ENCODE peak calls at places on chromosomes 16 and 17, in four cellular contexts. L, X, E and N are unnamed samples.

GRCh38 chr17:80760501-80760900 is 215.9 kb downstream of the RPTOR start:
- DNase-seq in L (no peak), X (no peak), E (peak; percentile 15), N (no peak)

GRCh38 chr16:85505794-85506339 is 107.3 kb upstream of the GSE1 start:
- DNase-seq in E (no peak), X (no peak), L (no peak), N (no peak)

GRCh38 chr17:10518271-10519037 is at the start of gene MYH1:
- DNase-seq in L (no peak), X (no peak), E (no peak), N (no peak)

GRCh38 chr16:82891424-82891823 is 264.7 kb downstream of the CDH13 start:
- DNase-seq in L (no peak), E (no peak), X (no peak), N (no peak)

GRCh38 chr16:54241525-54241924 is 45.1 kb downstream of the IRX3 start:
- DNase-seq in X (no peak), E (no peak), L (no peak), N (no peak)

GRCh38 chr16:85673529-85674417 is 15.0 kb downstream of the GINS2 start:
- DNase-seq in E (no peak), L (no peak), X (no peak), N (no peak)

GRCh38 chr16:48999034-48999433 is 282.6 kb downstream of the CBLN1 start:
- DNase-seq in E (no peak), X (peak; percentile 7), L (peak; percentile 53), N (no peak)

GRCh38 chr16:67104845-67105244 is 4.9 kb upstream of the PHAF1 start:
- DNase-seq in E (no peak), X (no peak), L (no peak), N (no peak)

GRCh38 chr16:75012380-75013081 is 13.7 kb downstream of the ZNRF1 start:
- DNase-seq in X (no peak), E (no peak), L (no peak), N (no peak)

GRCh38 chr17:1909985-1910384 is 80.2 kb downstream of the RPA1 start:
- DNase-seq in E (no peak), L (no peak), X (no peak), N (no peak)

GRCh38 chr16:85173981-85174751 is 61.9 kb upstream of the CIBAR2 start:
- DNase-seq in L (peak; percentile 35), E (no peak), X (peak; percentile 37), N (no peak)

GRCh38 chr16:4415538-4416199 is 727 bp downstream of the CORO7 start:
- DNase-seq in E (peak; percentile 68), L (peak; percentile 27), X (peak; percentile 50), N (peak; percentile 25)

GRCh38 chr17:36941265-36942021 is 4.2 kb downstream of the LHX1 start:
- DNase-seq in E (no peak), X (no peak), L (no peak), N (no peak)

GRCh38 chr16:79592150-79592549 is 8.4 kb downstream of the MAF start:
- DNase-seq in X (no peak), L (no peak), E (no peak), N (no peak)
- H3K4me3 ChIP-seq in X (no peak overlapping the region), L (no peak overlapping the region), E (no peak overlapping the region), N (no peak overlapping the region)

GRCh38 chr16:61045931-61046330 is 990.3 kb downstream of the CDH8 start:
- DNase-seq in L (no peak), X (no peak), E (no peak), N (no peak)
- H3K9me3 ChIP-seq in L (no peaks in the 10 kb centered on the region), X (no peaks in the 10 kb centered on the region), E (no peaks in the 10 kb centered on the region), N (no peaks in the 10 kb centered on the region)

GRCh38 chr16:89292443-89293078 is 75.1 kb downstream of the ZNF778 start:
- DNase-seq in X (no peak), L (no peak), E (no peak), N (no peak)

GRCh38 chr16:89291776-89292175 is 74.3 kb downstream of the ZNF778 start:
- DNase-seq in X (no peak), E (no peak), L (no peak), N (no peak)

GRCh38 chr16:89295071-89295900 is 77.8 kb downstream of the ZNF778 start:
- DNase-seq in E (no peak), X (no peak), L (no peak), N (no peak)

GRCh38 chr16:89294486-89294885 is 77.0 kb downstream of the ZNF778 start:
- DNase-seq in L (no peak), E (no peak), X (no peak), N (no peak)

DNA sequence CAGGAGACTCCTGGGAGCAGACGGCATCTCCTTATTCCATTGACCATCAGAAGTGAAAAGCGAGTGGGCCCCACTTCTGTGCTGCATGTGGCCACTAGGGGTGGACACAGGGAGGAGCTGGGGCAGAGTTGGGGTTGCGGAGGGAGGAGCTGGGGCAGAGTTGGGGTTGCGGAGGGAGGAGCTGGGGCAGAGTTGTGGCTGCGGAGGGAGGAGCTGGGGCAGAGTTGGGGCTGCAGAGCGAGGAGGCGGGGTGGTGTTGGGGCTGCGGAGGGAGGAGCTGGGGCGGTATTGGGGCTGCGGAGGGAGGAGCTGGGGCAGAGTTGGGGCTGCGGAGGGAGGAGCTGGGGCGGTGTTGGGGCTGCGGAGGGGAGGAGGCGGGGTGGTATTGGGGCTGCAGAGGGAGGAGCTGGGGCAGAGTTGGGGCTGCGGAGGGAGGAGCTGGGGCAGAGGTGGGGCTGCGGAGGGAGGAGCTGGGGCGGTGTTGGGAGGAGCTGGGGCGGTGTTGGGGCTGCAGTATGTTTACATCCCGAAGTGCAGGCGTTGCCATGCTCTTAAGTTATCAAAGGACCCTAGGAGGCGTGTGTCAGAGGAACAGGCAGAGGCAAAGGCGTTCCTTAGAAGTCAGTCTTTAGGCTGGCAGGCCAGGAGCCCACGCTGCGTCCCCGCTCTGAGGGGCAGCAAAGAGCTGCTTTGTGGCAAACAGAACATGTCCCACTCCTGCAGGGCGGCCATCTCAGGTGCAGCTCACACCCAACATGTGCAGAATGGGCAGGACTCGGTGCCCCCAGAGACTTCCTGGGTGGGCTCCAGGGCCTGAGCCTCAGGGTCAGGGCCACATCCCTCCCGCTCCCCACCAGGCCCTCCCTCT is 76.0 kb downstream of the ZNF778 start:
- DNase-seq in X (no peak), E (no peak), L (peak; percentile 48), N (no peak)
- H3K36me3 ChIP-seq in X (peaks cover 4% of the 10 kb centered on the region), E (peaks cover 66% of the 10 kb centered on the region), L (peaks cover 2% of the 10 kb centered on the region), N (peaks cover 4% of the 10 kb centered on the region)

DNA sequence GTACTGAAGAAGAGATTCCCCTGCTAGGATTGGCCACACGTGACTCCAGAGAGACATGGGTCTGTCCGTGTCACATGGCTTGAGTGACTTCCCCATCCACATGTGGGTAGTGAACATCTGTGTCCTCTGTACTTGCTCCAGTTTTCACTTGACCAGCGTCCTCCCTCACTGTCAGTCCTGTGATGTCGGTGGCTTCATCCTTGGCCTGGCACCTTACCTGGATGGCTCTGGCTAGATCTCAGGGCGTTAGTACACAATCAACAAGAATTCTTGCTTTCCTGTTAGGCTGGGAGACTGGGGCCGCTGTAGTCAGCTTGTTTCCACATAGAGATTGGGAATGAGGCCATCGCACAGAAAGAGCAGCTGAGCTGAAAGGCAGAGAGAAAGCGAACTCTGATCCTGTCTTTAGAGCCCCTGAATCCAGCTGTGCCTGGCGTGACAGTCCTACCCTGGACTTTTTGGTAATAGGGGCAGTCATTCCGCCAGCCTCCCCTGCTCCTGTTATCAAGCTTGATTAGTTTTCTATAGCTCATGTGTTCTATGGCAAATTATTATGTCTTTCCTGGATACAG is 227.3 kb downstream of the SNX29 start:
- DNase-seq in L (no peak), E (no peak), X (no peak), N (no peak)
- H3K4me3 ChIP-seq in L (no peak overlapping the region), E (no peak overlapping the region), X (no peak overlapping the region), N (no peak overlapping the region)

DNA sequence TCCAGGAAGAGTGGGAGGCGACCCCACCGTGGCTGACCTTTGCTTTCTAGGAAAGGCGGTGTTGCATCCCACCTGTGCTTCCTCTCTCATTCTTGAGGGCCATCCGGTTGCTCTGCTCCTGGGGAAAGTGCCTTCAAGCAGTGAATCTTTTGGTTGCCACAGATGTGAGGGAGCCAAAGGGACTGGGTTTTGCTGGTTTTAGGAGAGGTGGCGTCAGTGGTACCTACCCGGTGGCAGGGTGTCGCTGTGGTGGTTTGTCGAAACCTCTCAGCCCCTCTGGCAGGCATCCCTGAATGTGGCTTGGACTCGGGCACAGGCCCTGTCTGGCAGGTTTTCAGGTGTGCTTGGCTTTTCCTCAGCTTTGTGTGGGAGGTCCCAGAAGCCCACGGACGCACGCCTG is 611.5 kb downstream of the KCNJ18 start:
- DNase-seq in X (no peak), L (no peak), E (no peak), N (no peak)
- H3K9me3 ChIP-seq in X (no peaks in the 10 kb centered on the region), L (no peaks in the 10 kb centered on the region), E (no peaks in the 10 kb centered on the region), N (no peaks in the 10 kb centered on the region)

GRCh38 chr17:4116516-4116915 is 26.3 kb downstream of the ZZEF1 start:
- DNase-seq in L (no peak), E (no peak), X (peak; percentile 1), N (no peak)
- H3K36me3 ChIP-seq in L (peaks cover 34% of the 10 kb centered on the region), E (peaks cover 87% of the 10 kb centered on the region), X (no peaks in the 10 kb centered on the region), N (peaks cover 77% of the 10 kb centered on the region)